ENCODE peak calls at places on chromosomes 6 and 20, in six cellular contexts. T, P, S, Z, A and B are unnamed samples.

GRCh38 chr20:32970973-32971300 is 33.3 kb downstream of the SUN5 start:
- DNase-seq in T (no peak), Z (no peak), P (no peak), A (no peak), S (no peak), B (no peak)

GRCh38 chr20:62519826-62520225 is 44.0 kb upstream of the GATA5 start:
- DNase-seq in Z (no peak), T (no peak), A (no peak), S (no peak), P (no peak), B (no peak)

GRCh38 chr6:4370066-4370465 is 234.7 kb upstream of the ECI2 start:
- DNase-seq in P (no peak), A (no peak), T (no peak), Z (no peak), S (peak; percentile 91), B (no peak)

GRCh38 chr6:42201382-42201781 is 6.6 kb upstream of the GUCA1B start:
- DNase-seq in P (no peak), S (peak; percentile 45), Z (no peak), T (no peak), A (no peak), B (no peak)

GRCh38 chr6:56764081-56764566 is 121.4 kb upstream of the DST start:
- DNase-seq in Z (no peak), S (peak; percentile 63), T (peak; percentile 26), A (peak; percentile 21), P (no peak), B (peak; percentile 53)

GRCh38 chr6:19896580-19897010 is 59.4 kb downstream of the ID4 start:
- DNase-seq in T (no peak), Z (no peak), S (no peak), A (no peak), P (no peak), B (no peak)

GRCh38 chr6:2196079-2196679 is 49.2 kb downstream of the GMDS start:
- DNase-seq in P (no peak), S (peak; percentile 73), A (peak; percentile 42), T (no peak), Z (no peak), B (peak; percentile 57)

GRCh38 chr6:143971453-143971852 is 36.6 kb downstream of the PLAGL1 start:
- DNase-seq in P (no peak), T (no peak), Z (no peak), A (no peak), S (no peak), B (no peak)

GRCh38 chr20:53413188-53413631 is 180.4 kb downstream of the ZNF217 start:
- DNase-seq in P (peak; percentile 37), Z (peak; percentile 1), A (peak; percentile 52), T (no peak), S (no peak), B (peak; percentile 44)

GRCh38 chr20:13205848-13206434 is 15.1 kb upstream of the ISM1 start:
- DNase-seq in A (no peak), T (no peak), S (no peak), P (no peak), Z (no peak), B (no peak)

GRCh38 chr6:119129148-119129967 is 50.9 kb upstream of the FAM184A start:
- DNase-seq in P (no peak), Z (no peak), S (peak; percentile 88), T (no peak), A (no peak), B (peak; percentile 72)

GRCh38 chr20:39716796-39717341 is 754.7 kb downstream of the DHX35 start:
- DNase-seq in A (no peak), P (no peak), S (no peak), T (no peak), Z (no peak), B (no peak)

GRCh38 chr6:106165885-106166485 is 79.8 kb downstream of the PRDM1 start:
- DNase-seq in Z (no peak), T (no peak), A (no peak), P (no peak), S (peak; percentile 66), B (no peak)

GRCh38 chr20:45346851-45347250 is 1.4 kb downstream of the SDC4 start:
- DNase-seq in P (no peak), S (no peak), Z (no peak), T (no peak), A (no peak), B (no peak)

GRCh38 chr6:130670142-130670541 is 157.1 kb upstream of the SMLR1 start:
- DNase-seq in P (no peak), S (no peak), Z (no peak), A (no peak), T (no peak), B (no peak)

GRCh38 chr20:25364879-25365699 is 25.5 kb downstream of the ABHD12 start:
- DNase-seq in T (no peak), Z (no peak), P (no peak), A (no peak), S (no peak), B (no peak)

GRCh38 chr6:14274552-14275492 is 157.2 kb downstream of the CD83 start:
- DNase-seq in P (no peak), Z (no peak), A (no peak), T (no peak), S (no peak), B (no peak)

GRCh38 chr20:56974499-56975250 is 291.8 kb downstream of the BMP7 start:
- DNase-seq in A (peak; percentile 66), T (peak; percentile 23), S (peak; percentile 45), Z (no peak), P (no peak), B (peak; percentile 31)

GRCh38 chr20:24586523-24586840 is 117.1 kb downstream of the SYNDIG1 start:
- DNase-seq in P (no peak), S (no peak), T (no peak), Z (no peak), A (no peak), B (no peak)

GRCh38 chr6:53112404-53112803 is 36.2 kb downstream of the GCM1 start:
- DNase-seq in A (no peak), T (no peak), Z (no peak), S (no peak), P (no peak), B (no peak)

GRCh38 chr6:32095338-32096086 is 13.6 kb downstream of the TNXB start:
- DNase-seq in P (no peak), S (no peak), A (no peak), T (no peak), Z (no peak), B (no peak)

GRCh38 chr6:63410435-63411426 is 90.9 kb upstream of the LGSN start:
- DNase-seq in A (no peak), P (no peak), T (no peak), Z (no peak), S (no peak), B (no peak)

GRCh38 chr6:165922309-165922794 is 245.3 kb downstream of the TBXT start:
- DNase-seq in A (no peak), T (no peak), S (peak; percentile 39), Z (no peak), P (no peak), B (no peak)

GRCh38 chr20:59836768-59837167 is 96.7 kb downstream of the SYCP2 start:
- DNase-seq in S (no peak), P (no peak), A (no peak), Z (no peak), T (no peak), B (no peak)